ENCODE peak calls at places on chromosomes 12 and 14, in six cellular contexts. H is thoracic aorta; B is cardiac fibroblast; T is cerebellar cortex; A is A549; L is activated CD8-positive, alpha-beta T cell treated with anti-CD3 and anti-CD28 coated beads for 36 hours. G is an unnamed sample.

GRCh38 chr12:122991623-122992275 is 11.3 kb downstream of the ARL6IP4 start:
- DNase-seq in H (no peak), B (no peak), T (no peak), A (no peak), L (no peak), G (no peak)

GRCh38 chr14:64649383-64649998 is 54.7 kb upstream of the PLEKHG3 start:
- DNase-seq in H (no peak), B (peak), T (no peak), A (no peak), L (no peak), G (peak)

GRCh38 chr12:45828402-45828801 is 98.9 kb downstream of the ARID2 start:
- DNase-seq in H (no peak), B (no peak), T (no peak), A (no peak), L (no peak), G (no peak)

GRCh38 chr14:75279739-75280447 is 1.3 kb downstream of the FOS start:
- DNase-seq in H (no peak), B (peak), T (no peak), A (no peak), L (no peak), G (no peak)

GRCh38 chr12:51275088-51275487 is 4.9 kb upstream of the SMAGP start:
- DNase-seq in H (no peak), B (no peak), T (no peak), A (no peak), L (no peak), G (no peak)

GRCh38 chr14:52790756-52791203 is 627 bp downstream of the GNPNAT1 start:
- DNase-seq in H (no peak), B (no peak), T (peak), A (no peak), L (no peak), G (no peak)

GRCh38 chr12:123171967-123172366 is 21.1 kb upstream of the PITPNM2 start:
- DNase-seq in H (no peak), B (no peak), T (no peak), A (no peak), L (no peak), G (no peak)

GRCh38 chr12:2301531-2302461 is 249.0 kb downstream of the CACNA1C start:
- DNase-seq in H (peak), B (no peak), T (peak), A (no peak), L (no peak), G (peak)

GRCh38 chr14:96783306-96784224 is 13.6 kb upstream of the VRK1 start:
- DNase-seq in H (no peak), B (no peak), T (no peak), A (no peak), L (no peak), G (no peak)

GRCh38 chr14:105155071-105155651 is 13.4 kb downstream of the JAG2 start:
- DNase-seq in H (no peak), B (no peak), T (no peak), A (no peak), L (no peak), G (no peak)

G was measured in SJSA1.